ENCODE peak calls at places on chromosomes 4 and X, in four cellular contexts. A, Z, B and L are unnamed samples.

GRCh38 chr4:152709675-152710438 is 30.1 kb upstream of the TMEM154 start:
- DNase-seq in A (no peak), Z (no peak), B (no peak), L (no peak)

GRCh38 chrX:98294310-98294709 is 1410.6 kb downstream of the RPA4 start:
- DNase-seq in A (no peak), Z (no peak), B (no peak), L (no peak)

GRCh38 chr4:78846258-78846657 is 70.1 kb downstream of the BMP2K start:
- DNase-seq in A (no peak), Z (no peak), B (no peak), L (no peak)

GRCh38 chrX:131830400-131831184 is 192.5 kb upstream of the STK26 start:
- DNase-seq in A (peak; percentile 95), Z (peak; percentile 71), B (peak; percentile 85), L (peak; percentile 84)

GRCh38 chr4:130722370-130722769 is 1626.4 kb downstream of the C4orf33 start:
- DNase-seq in A (no peak), Z (peak; percentile 7), B (no peak), L (no peak)

GRCh38 chr4:115938764-115939443 is 825.5 kb upstream of the NDST4 start:
- DNase-seq in A (no peak), Z (no peak), B (no peak), L (no peak)

GRCh38 chrX:7068939-7069367 is 78.6 kb upstream of the STS start:
- DNase-seq in A (peak; percentile 60), Z (no peak), B (no peak), L (no peak)

GRCh38 chrX:107205770-107206696 is at the start of the genes DNAAF6 and NUP62CL:
- DNase-seq in A (peak; percentile 91), Z (peak; percentile 70), B (peak; percentile 80), L (peak; percentile 87)

GRCh38 chrX:41526925-41527324 is 79.8 kb downstream of the NYX start:
- DNase-seq in A (no peak), Z (no peak), B (no peak), L (no peak)

GRCh38 chr4:76993787-76994641 is 44.5 kb downstream of the SEPTIN11 start:
- DNase-seq in A (no peak), Z (no peak), B (no peak), L (peak; percentile 16)

GRCh38 chr4:5037553-5038551 is 13.4 kb upstream of the STK32B start:
- DNase-seq in A (no peak), Z (peak; percentile 42), B (no peak), L (no peak)

GRCh38 chr4:243407-243806 is 61.9 kb downstream of the ZNF732 start:
- DNase-seq in A (no peak), Z (no peak), B (no peak), L (no peak)

GRCh38 chrX:108439434-108439883 is at the start of gene COL4A5:
- DNase-seq in A (peak; percentile 79), Z (peak; percentile 72), B (peak; percentile 80), L (peak; percentile 59)

GRCh38 chr4:128862608-128863313 is 53.3 kb downstream of the JADE1 start:
- DNase-seq in A (no peak), Z (no peak), B (no peak), L (no peak)

GRCh38 chr4:8687083-8687482 is 94.5 kb downstream of the CPZ start:
- DNase-seq in A (no peak), Z (no peak), B (no peak), L (no peak)
- H3K4me1 ChIP-seq in A (no peaks in the 10 kb centered on the region), Z (no peaks in the 10 kb centered on the region), B (no peaks in the 10 kb centered on the region), L (no peaks in the 10 kb centered on the region)

GRCh38 chrX:47247206-47247998 is 14.6 kb downstream of the USP11 start:
- DNase-seq in A (no peak), Z (no peak), B (no peak), L (no peak)
- H3K4me1 ChIP-seq in A (no peaks in the 10 kb centered on the region), Z (no peaks in the 10 kb centered on the region), B (no peaks in the 10 kb centered on the region), L (peaks cover 4% of the 10 kb centered on the region)

DNA sequence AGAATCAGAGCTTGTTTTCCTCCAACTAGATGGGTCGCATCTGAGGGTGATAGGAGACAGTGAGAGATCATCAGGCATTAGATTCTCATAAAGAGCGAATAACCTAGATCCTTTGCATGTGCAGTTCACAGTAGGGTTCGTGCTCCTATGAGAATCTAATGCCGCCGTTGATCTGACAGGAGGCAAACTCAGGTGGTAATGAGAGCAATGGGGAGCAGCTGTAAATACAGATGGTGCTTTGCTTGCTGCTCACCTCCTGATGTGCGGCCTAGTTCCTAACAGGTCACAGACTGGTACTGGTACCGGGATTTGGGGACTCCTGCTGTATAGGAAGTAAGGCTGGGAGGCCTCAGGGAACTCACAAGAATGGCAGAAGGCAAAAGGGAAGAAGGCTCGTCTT is 276.5 kb downstream of the FAT4 start:
- DNase-seq in A (no peak), Z (no peak), B (no peak), L (no peak)
- H3K4me1 ChIP-seq in A (no peaks in the 10 kb centered on the region), Z (no peaks in the 10 kb centered on the region), B (no peaks in the 10 kb centered on the region), L (no peaks in the 10 kb centered on the region)

GRCh38 chr4:184441461-184442392 is 32.6 kb downstream of the IRF2 start:
- DNase-seq in A (peak; percentile 52), Z (no peak), B (no peak), L (no peak)

GRCh38 chr4:184439856-184440592 is 34.3 kb downstream of the IRF2 start:
- DNase-seq in A (no peak), Z (peak; percentile 61), B (no peak), L (peak; percentile 51)

GRCh38 chr4:184439386-184439785 is 35.0 kb downstream of the IRF2 start:
- DNase-seq in A (no peak), Z (no peak), B (no peak), L (no peak)

GRCh38 chr4:184443318-184443717 is 31.0 kb downstream of the IRF2 start:
- DNase-seq in A (no peak), Z (no peak), B (no peak), L (no peak)

DNA sequence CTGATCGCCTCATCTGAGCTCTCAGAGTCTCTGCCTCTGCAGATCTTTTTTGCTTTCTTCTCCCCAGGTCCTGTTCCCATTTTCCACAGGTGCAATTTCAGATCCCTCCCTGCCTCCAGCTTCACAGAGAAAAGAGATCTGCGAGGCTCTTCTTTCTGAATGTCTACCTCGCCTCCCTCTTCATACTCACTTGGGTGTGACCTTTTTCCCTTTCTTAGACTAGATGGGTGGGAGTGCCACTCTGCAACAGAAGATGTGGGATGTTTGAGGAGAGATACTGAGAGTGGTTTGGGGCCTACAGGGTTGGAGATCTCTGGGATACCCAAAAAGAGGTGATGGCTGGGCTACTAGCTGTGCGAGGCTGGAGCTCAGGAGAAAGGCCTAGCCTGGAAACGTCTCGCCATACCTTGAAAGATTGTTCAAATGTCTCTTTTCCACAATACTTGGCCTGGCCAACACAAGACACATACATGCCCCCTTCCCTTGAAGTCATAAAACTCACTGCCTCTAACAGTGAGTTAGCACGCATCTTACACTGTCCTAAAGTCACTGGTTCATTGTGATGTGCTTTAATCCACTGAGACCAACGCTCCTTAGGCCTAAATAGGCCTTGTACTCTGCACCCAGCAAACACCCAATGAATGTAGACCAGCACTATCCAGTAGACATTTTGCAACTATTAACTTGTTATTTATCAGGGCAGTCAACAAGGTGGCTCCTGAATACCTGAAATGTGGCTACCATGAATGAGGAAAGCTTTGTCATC is 33.6 kb downstream of the IRF2 start:
- DNase-seq in A (no peak), Z (no peak), B (no peak), L (no peak)
- H3K4me1 ChIP-seq in A (peaks cover 16% of the 10 kb centered on the region), Z (peaks cover 29% of the 10 kb centered on the region), B (no peaks in the 10 kb centered on the region), L (peaks cover 28% of the 10 kb centered on the region)

GRCh38 chrX:19789782-19790181 is 97.6 kb downstream of the SH3KBP1 start:
- DNase-seq in A (no peak), Z (no peak), B (no peak), L (no peak)
- H3K4me1 ChIP-seq in A (no peaks in the 10 kb centered on the region), Z (no peaks in the 10 kb centered on the region), B (no peaks in the 10 kb centered on the region), L (no peaks in the 10 kb centered on the region)

DNA sequence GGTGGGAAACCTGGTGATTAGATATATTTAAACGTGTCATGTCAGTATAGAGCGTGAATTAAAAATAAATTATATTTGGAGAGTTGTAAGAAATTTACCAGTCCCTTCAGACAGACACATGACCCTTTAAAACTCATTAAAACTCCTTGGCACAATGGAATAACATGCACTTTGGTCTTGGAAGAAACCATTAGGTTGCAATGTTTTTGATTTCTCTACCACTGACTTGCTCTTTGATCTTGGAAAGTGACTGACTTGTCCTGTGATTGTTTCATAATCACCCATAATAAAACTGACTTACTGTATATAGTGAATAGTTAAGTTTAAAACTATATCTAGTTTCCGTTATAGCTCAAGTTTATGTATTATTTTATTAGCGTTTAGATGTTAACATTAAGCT is 35.8 kb downstream of the FHL1 start:
- DNase-seq in A (no peak), Z (no peak), B (no peak), L (no peak)
- H3K4me1 ChIP-seq in A (no peaks in the 10 kb centered on the region), Z (no peaks in the 10 kb centered on the region), B (peaks cover 7% of the 10 kb centered on the region), L (no peaks in the 10 kb centered on the region)

DNA sequence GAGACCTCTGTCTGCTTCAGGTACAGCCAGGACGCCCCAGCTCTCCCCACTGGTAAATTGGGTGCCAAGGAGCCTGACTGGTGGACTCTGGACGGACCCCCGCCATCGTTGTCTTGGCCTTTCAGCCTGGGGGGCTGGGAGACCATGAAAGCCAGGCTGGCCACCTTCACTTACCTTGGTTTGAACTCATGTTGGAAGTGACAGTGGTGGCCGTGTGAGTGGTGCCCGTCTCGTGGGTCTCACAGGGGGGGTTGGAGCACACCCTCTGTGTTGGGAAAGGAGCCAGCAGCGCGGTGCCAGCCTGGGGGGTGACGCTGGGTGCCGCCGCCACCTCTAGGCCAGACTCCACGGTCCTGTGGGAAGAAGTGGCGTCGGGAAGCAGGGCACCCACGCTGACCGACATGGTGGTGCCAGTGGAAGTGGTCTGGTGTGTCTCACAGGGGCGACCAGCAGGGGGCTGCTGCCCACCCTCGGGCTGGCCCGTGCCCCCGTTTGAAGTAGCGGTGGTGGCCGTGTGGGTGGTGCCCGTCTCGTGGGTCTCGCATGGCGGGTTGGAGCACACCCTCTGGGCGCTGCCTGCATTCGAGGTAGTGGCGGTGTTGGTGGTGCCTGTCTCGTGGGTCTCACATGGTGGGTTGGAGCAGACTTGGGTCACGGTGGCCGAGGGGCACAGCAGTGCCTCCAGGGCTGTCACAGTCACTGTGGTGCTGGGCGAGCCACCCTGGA is 9.6 kb upstream of the RENBP start:
- DNase-seq in A (no peak), Z (no peak), B (no peak), L (no peak)
- H3K4me1 ChIP-seq in A (no peaks in the 10 kb centered on the region), Z (no peaks in the 10 kb centered on the region), B (no peaks in the 10 kb centered on the region), L (no peaks in the 10 kb centered on the region)

GRCh38 chr4:89289312-89289711 is 18.3 kb downstream of the GPRIN3 start:
- DNase-seq in A (no peak), Z (no peak), B (no peak), L (no peak)
- H3K4me1 ChIP-seq in A (no peaks in the 10 kb centered on the region), Z (no peaks in the 10 kb centered on the region), B (no peaks in the 10 kb centered on the region), L (peaks cover 28% of the 10 kb centered on the region)

GRCh38 chrX:104013606-104014005 is at the start of gene H2BW1:
- DNase-seq in A (no peak), Z (no peak), B (no peak), L (no peak)
- H3K4me1 ChIP-seq in A (no peaks in the 10 kb centered on the region), Z (no peaks in the 10 kb centered on the region), B (no peaks in the 10 kb centered on the region), L (no peaks in the 10 kb centered on the region)